ENCODE peak calls at places on chromosomes 12 and 14, in ten cellular contexts. L is breast epithelium, F is IMR-90, H is left ventricle myocardium inferior, C is DND-41, O is right lobe of liver, G is esophagus squamous epithelium, K is AG04450, W is brain microvascular endothelial cell, A is upper lobe of right lung. Z is an unnamed sample. For H3K27me3, the result is how much of the 10 kb centered on the place peaks cover.

GRCh38 chr14:77641534-77642341 is 25.3 kb upstream of the SPTLC2 start:
- DNase-seq in L (peak), F (peak), H (peak), C (no peak), O (peak), G (no peak), K (no peak), W (peak), A (peak), Z (peak)

GRCh38 chr14:69580009-69580577 is 5.4 kb upstream of the CCDC177 start:
- DNase-seq in L (no peak), F (peak), H (no peak), C (peak), O (no peak), G (no peak), K (peak), W (peak), A (no peak), Z (no peak)

GRCh38 chr12:49295087-49296001 is at the start of gene PRPH:
- DNase-seq in L (no peak), F (no peak), H (no peak), C (no peak), O (no peak), G (no peak), K (no peak), W (no peak), A (peak), Z (no peak)

GRCh38 chr12:117830471-117830870 is 138.3 kb downstream of the KSR2 start:
- DNase-seq in L (no peak), F (no peak), H (no peak), C (peak), O (no peak), G (no peak), K (no peak), W (no peak), A (no peak), Z (no peak)

GRCh38 chr14:93317836-93318807 is 14.7 kb downstream of the BTBD7 start:
- DNase-seq in L (no peak), F (peak), H (no peak), C (no peak), O (no peak), G (no peak), K (no peak), W (peak), A (no peak), Z (no peak)

GRCh38 chr12:122977153-122977552 is 2.1 kb downstream of the OGFOD2 start:
- DNase-seq in L (no peak), F (no peak), H (no peak), C (no peak), O (no peak), G (no peak), K (no peak), W (no peak), A (no peak), Z (no peak)

GRCh38 chr12:124771462-124772361 is 92.0 kb downstream of the SCARB1 start:
- DNase-seq in L (peak), F (peak), H (peak), C (peak), O (peak), G (no peak), K (no peak), W (peak), A (peak), Z (peak)

GRCh38 chr12:119714614-119715267 is 46.8 kb downstream of the PRKAB1 start:
- DNase-seq in L (no peak), F (no peak), H (no peak), C (no peak), O (no peak), G (no peak), K (no peak), W (no peak), A (no peak), Z (no peak)

GRCh38 chr12:112551681-112552080 is 132.9 kb downstream of the PTPN11 start:
- DNase-seq in L (no peak), F (no peak), H (no peak), C (no peak), O (no peak), G (no peak), K (no peak), W (no peak), A (no peak), Z (no peak)

GRCh38 chr12:95963104-95963503 is 20.0 kb downstream of the AMDHD1 start:
- DNase-seq in L (no peak), F (no peak), H (no peak), C (no peak), O (no peak), G (no peak), K (no peak), W (no peak), A (no peak), Z (no peak)

GRCh38 chr12:38137716-38138115 is 178.9 kb upstream of the ALG10B start:
- DNase-seq in L (no peak), F (no peak), H (no peak), C (no peak), O (no peak), G (no peak), K (no peak), W (no peak), A (no peak), Z (peak)

GRCh38 chr14:96584199-96584906 is 82.2 kb downstream of the PAPOLA start:
- DNase-seq in L (no peak), F (no peak), H (no peak), C (no peak), O (no peak), G (no peak), K (no peak), W (no peak), A (peak), Z (no peak)

GRCh38 chr12:109295764-109296425 is 13.2 kb downstream of the FOXN4 start:
- DNase-seq in L (no peak), F (no peak), H (no peak), C (no peak), O (no peak), G (no peak), K (no peak), W (no peak), A (no peak), Z (no peak)

GRCh38 chr14:102898298-102898697 is 24.2 kb upstream of the AMN start:
- DNase-seq in L (no peak), F (no peak), H (no peak), C (no peak), O (no peak), G (no peak), K (no peak), W (no peak), A (peak), Z (no peak)

GRCh38 chr14:103109789-103110415 is 13.4 kb upstream of the TNFAIP2 start:
- DNase-seq in L (no peak), F (peak), H (no peak), C (no peak), O (no peak), G (no peak), K (peak), W (peak), A (no peak), Z (no peak)

GRCh38 chr12:481422-481821 is 21.7 kb downstream of the B4GALNT3 start:
- DNase-seq in L (no peak), F (peak), H (peak), C (no peak), O (no peak), G (no peak), K (no peak), W (no peak), A (no peak), Z (no peak)

GRCh38 chr12:92503029-92503931 is 199.5 kb upstream of the PLEKHG7 start:
- DNase-seq in L (no peak), F (no peak), H (no peak), C (no peak), O (no peak), G (no peak), K (no peak), W (no peak), A (no peak), Z (no peak)

GRCh38 chr12:52865090-52865944 is 16.5 kb upstream of the KRT78 start:
- DNase-seq in L (peak), F (peak), H (peak), C (peak), O (peak), G (no peak), K (peak), W (peak), A (peak), Z (peak)

GRCh38 chr14:38716871-38717270 is 386.2 kb downstream of the SEC23A start:
- DNase-seq in L (no peak), F (no peak), H (no peak), C (no peak), O (no peak), G (no peak), K (no peak), W (no peak), A (no peak), Z (no peak)

GRCh38 chr12:132804426-132804861 is 24.2 kb downstream of the GOLGA3 start:
- DNase-seq in L (no peak), F (no peak), H (no peak), C (no peak), O (no peak), G (no peak), K (no peak), W (no peak), A (no peak), Z (peak)

GRCh38 chr14:71438684-71439083 is 493.5 kb upstream of the RGS6 start:
- DNase-seq in L (peak), F (peak), H (no peak), C (no peak), O (no peak), G (no peak), K (no peak), W (no peak), A (no peak), Z (no peak)

GRCh38 chr12:107492393-107493134 is 193.0 kb upstream of the PWP1 start:
- DNase-seq in L (no peak), F (no peak), H (no peak), C (no peak), O (no peak), G (no peak), K (no peak), W (no peak), A (no peak), Z (no peak)

GRCh38 chr14:22159049-22159448 is 430.0 kb downstream of the DAD1 start:
- DNase-seq in L (no peak), F (no peak), H (no peak), C (no peak), O (no peak), G (no peak), K (no peak), W (no peak), A (no peak), Z (no peak)

GRCh38 chr14:24298892-24299254 is 707 bp downstream of the DHRS1 start:
- DNase-seq in L (peak), F (peak), H (no peak), C (no peak), O (no peak), G (no peak), K (peak), W (peak), A (no peak), Z (peak)

GRCh38 chr14:96206461-96206860 is 1.8 kb downstream of the BDKRB2 start:
- DNase-seq in L (no peak), F (no peak), H (no peak), C (no peak), O (no peak), G (no peak), K (no peak), W (no peak), A (no peak), Z (no peak)

GRCh38 chr12:34327671-34328070 is 305.4 kb downstream of the ALG10 start:
- DNase-seq in L (no peak), F (no peak), H (no peak), C (no peak), O (no peak), G (no peak), K (no peak), W (no peak), A (no peak), Z (no peak)

GRCh38 chr12:1544991-1545700 is 49.2 kb downstream of the FBXL14 start:
- DNase-seq in L (no peak), F (peak), H (peak), C (no peak), O (no peak), G (no peak), K (no peak), W (no peak), A (no peak), Z (no peak)

GRCh38 chr14:55073856-55074255 is 22.4 kb downstream of the MAPK1IP1L start:
- DNase-seq in L (peak), F (peak), H (no peak), C (no peak), O (no peak), G (no peak), K (no peak), W (peak), A (no peak), Z (no peak)

GRCh38 chr14:49586673-49587460 is 687 bp upstream of the RPS29 start:
- DNase-seq in L (no peak), F (peak), H (no peak), C (peak), O (no peak), G (no peak), K (no peak), W (peak), A (no peak), Z (no peak)

GRCh38 chr12:81668475-81668874 is 90.7 kb downstream of the PPFIA2 start:
- DNase-seq in L (no peak), F (peak), H (no peak), C (no peak), O (no peak), G (no peak), K (no peak), W (peak), A (no peak), Z (no peak)

GRCh38 chr14:24095196-24096068 is 1.3 kb downstream of the PCK2 start:
- DNase-seq in L (no peak), F (peak), H (peak), C (peak), O (peak), G (no peak), K (no peak), W (no peak), A (peak), Z (peak)

GRCh38 chr12:124130717-124131670 is 158.0 kb downstream of the ZNF664 start:
- DNase-seq in L (no peak), F (no peak), H (no peak), C (no peak), O (peak), G (no peak), K (no peak), W (no peak), A (no peak), Z (no peak)

GRCh38 chr12:133130808-133131128 is 341 bp downstream of the ZNF10 start:
- DNase-seq in L (peak), F (no peak), H (peak), C (peak), O (peak), G (peak), K (no peak), W (no peak), A (peak), Z (peak)

GRCh38 chr12:103401421-103401820 is 94.3 kb downstream of the C12orf42 start:
- DNase-seq in L (no peak), F (no peak), H (no peak), C (no peak), O (no peak), G (no peak), K (no peak), W (no peak), A (no peak), Z (no peak)

GRCh38 chr12:20395791-20396550 is 27.6 kb downstream of the PDE3A start:
- DNase-seq in L (no peak), F (no peak), H (peak), C (no peak), O (no peak), G (no peak), K (no peak), W (no peak), A (no peak), Z (no peak)

GRCh38 chr12:108337235-108338223 is 1.6 kb downstream of the CMKLR1 start:
- DNase-seq in L (no peak), F (peak), H (no peak), C (peak), O (no peak), G (no peak), K (no peak), W (peak), A (no peak), Z (no peak)

DNA sequence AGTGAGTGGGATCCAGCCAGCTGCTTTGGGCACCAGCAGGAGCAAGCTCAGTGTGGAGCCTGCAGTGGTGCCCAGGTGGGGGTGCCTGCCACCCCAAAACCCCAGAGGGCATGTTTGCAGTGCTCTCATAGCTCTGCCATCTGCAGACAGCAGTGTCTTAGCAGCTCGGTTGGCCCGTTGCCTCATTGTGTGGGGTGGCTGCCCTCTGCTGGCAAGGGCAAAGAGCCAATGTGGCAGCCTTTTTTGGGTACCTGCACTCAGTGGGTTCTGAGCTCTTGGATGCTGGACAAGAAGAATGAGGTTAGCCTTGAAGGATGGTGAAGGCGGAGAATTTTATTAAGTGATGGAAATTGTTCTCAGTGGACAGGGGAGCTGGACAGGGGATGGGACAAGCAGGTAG is 52.3 kb downstream of the NEUROD4 start:
- DNase-seq in L (no peak), F (no peak), H (peak), C (peak), O (peak), G (no peak), K (no peak), W (no peak), A (peak), Z (peak)
- TF ChIP-seq CTCF in L (no peak), F (no peak), H (peak), C (peak), O (peak), G (no peak), K (no peak), W (peak), A (peak), Z (peak)

GRCh38 chr14:99592933-99593753 is 10.9 kb downstream of the CCDC85C start:
- DNase-seq in L (no peak), F (no peak), H (no peak), C (no peak), O (no peak), G (no peak), K (no peak), W (no peak), A (no peak), Z (no peak)

GRCh38 chr14:99589651-99590530 is 14.1 kb downstream of the CCDC85C start:
- DNase-seq in L (no peak), F (no peak), H (no peak), C (no peak), O (no peak), G (no peak), K (no peak), W (no peak), A (no peak), Z (no peak)

GRCh38 chr14:99589031-99589441 is 15.0 kb downstream of the CCDC85C start:
- DNase-seq in L (no peak), F (no peak), H (no peak), C (peak), O (no peak), G (no peak), K (no peak), W (no peak), A (no peak), Z (no peak)

GRCh38 chr14:99592394-99592793 is 11.6 kb downstream of the CCDC85C start:
- DNase-seq in L (no peak), F (no peak), H (no peak), C (no peak), O (no peak), G (no peak), K (no peak), W (no peak), A (no peak), Z (no peak)

DNA sequence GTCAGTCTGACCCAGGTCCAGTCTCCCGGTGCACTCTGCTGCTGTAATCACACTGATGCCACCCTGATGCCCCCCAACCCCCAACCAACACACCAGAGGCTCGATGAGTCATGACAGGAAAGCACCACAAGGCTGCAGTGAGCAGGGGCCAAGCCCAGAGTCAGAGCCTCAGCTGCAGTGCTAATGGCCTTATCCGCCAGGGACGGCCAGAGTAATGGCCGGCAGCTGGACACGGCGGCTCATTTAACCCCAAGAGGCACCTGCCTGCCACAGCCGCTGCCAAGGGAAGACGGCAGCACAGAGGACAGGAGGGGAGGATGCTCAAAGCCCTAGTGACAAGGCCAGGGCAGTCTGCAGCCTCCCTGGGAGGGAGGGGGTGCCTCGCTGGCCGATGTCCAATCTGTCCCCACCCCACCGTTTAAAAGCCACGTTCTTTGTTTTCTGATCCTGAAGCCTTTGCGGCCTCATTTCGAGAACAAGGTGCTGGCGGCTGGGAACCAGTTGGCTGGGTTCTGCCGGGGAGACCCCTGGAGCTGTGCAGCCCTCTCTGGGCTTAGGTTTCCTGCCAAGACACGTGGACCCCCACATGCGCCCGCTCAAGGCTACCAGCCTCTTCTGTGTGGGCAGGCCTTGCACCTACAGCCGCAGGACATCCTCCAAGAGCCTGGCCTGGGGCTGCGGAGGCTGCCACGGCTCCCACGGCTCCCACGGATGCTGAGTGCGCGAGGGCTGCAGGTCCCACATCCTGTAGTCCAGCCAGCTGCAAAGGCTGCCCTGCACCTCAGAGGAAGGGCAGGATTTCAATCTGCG is 13.1 kb downstream of the CCDC85C start:
- DNase-seq in L (no peak), F (peak), H (no peak), C (no peak), O (no peak), G (no peak), K (no peak), W (peak), A (no peak), Z (peak)
- H3K27ac ChIP-seq in L (peak), F (no peak), H (no peak), C (no peak), O (no peak), G (peak), K (peak), W (no peak), A (no peak), Z (peak)

GRCh38 chr14:37591941-37592287 is 3.1 kb downstream of the FOXA1 start:
- DNase-seq in L (no peak), F (no peak), H (no peak), C (no peak), O (peak), G (no peak), K (no peak), W (no peak), A (peak), Z (no peak)
- H3K27me3 ChIP-seq in L (half or more), F (half or more), H (half or more), C (under half), O (under half), G (half or more), K (half or more), W (half or more), A (half or more), Z (half or more)

GRCh38 chr14:91281346-91281745 is 36.8 kb upstream of the GPR68 start:
- DNase-seq in L (no peak), F (peak), H (no peak), C (no peak), O (no peak), G (no peak), K (no peak), W (no peak), A (no peak), Z (no peak)

GRCh38 chr14:91284791-91285548 is 40.5 kb upstream of the GPR68 start:
- DNase-seq in L (no peak), F (no peak), H (no peak), C (no peak), O (no peak), G (no peak), K (no peak), W (no peak), A (no peak), Z (no peak)

GRCh38 chr14:91284146-91284790 is 39.8 kb upstream of the GPR68 start:
- DNase-seq in L (no peak), F (peak), H (no peak), C (no peak), O (no peak), G (no peak), K (peak), W (peak), A (no peak), Z (no peak)

GRCh38 chr14:91283666-91284065 is 39.2 kb upstream of the GPR68 start:
- DNase-seq in L (no peak), F (peak), H (no peak), C (no peak), O (no peak), G (no peak), K (no peak), W (no peak), A (no peak), Z (no peak)

DNA sequence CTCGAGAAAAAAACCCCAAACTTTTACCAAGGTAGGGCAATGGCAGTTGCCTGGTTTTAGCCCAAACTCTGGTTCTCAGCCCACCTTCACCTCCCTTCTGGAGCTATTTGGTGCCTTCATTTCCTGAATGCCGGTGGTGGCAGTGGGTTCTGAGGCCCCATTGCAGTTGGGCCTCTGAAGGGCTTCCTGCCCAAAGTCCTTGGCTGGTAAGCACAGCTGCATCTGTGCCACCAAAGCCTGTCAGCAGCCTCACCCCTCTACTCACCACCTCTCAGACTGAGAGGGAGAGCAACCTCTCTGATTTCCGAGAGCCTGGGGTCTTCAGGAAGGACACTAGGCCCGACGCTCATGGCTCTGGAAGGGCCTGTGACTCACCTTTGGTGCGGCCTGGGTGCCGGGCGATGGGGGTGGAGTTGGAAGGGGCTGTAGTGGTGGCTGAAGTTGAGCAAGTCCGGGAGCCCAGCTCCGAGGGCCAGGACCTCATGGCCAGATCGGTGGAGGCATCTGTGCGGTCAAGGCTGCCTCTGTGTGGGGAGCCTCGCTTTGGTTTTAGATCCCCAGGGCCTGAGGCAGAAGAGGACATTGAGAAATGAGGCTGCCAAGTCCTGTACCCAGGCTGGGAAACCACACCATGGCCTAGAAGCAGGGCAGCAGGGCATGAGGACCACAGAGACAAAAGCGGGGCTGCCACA is 38.6 kb upstream of the GPR68 start:
- DNase-seq in L (no peak), F (no peak), H (no peak), C (peak), O (no peak), G (no peak), K (no peak), W (no peak), A (no peak), Z (no peak)
- TF ChIP-seq CTCF in L (no peak), F (no peak), H (no peak), C (no peak), O (no peak), G (no peak), K (no peak), W (no peak), A (no peak), Z (no peak)